ENCODE peak calls at places on chromosomes 3 and 15, in five cellular contexts. H, N, Q, Y and E are unnamed samples.
A peak's percentile ranks its signal among the peaks of the same experiment; 100 is the strongest.

GRCh38 chr3:1235526-1236120 is 142.8 kb downstream of the CNTN6 start:
- DNase-seq in H (no peak), N (no peak), Q (no peak), Y (no peak), E (no peak)

GRCh38 chr3:64533565-64534317 is 154.1 kb downstream of the ADAMTS9 start:
- DNase-seq in Y (peak; percentile 83), H (peak; percentile 87), Q (peak; percentile 70), N (peak; percentile 85), E (no peak)

GRCh38 chr3:58683001-58683845 is 16.6 kb upstream of the FAM3D start:
- DNase-seq in Y (no peak), Q (no peak), H (no peak), N (no peak), E (no peak)

GRCh38 chr3:159814161-159814560 is 174.5 kb upstream of the IL12A start:
- DNase-seq in Q (no peak), H (no peak), N (no peak), Y (no peak), E (no peak)

GRCh38 chr15:78242128-78242527 is 7.8 kb upstream of the ACSBG1 start:
- DNase-seq in N (no peak), Q (peak; percentile 24), H (no peak), Y (no peak), E (no peak)

GRCh38 chr3:193982258-193982659 is 153.7 kb upstream of the HES1 start:
- DNase-seq in Y (peak; percentile 66), Q (no peak), H (peak; percentile 75), N (peak; percentile 82), E (no peak)

GRCh38 chr3:128971421-128971820 is 22.5 kb downstream of the CFAP92 start:
- DNase-seq in Y (no peak), N (peak; percentile 49), H (no peak), Q (no peak), E (no peak)

GRCh38 chr3:186241910-186242821 is 119.9 kb downstream of the DGKG start:
- DNase-seq in Y (peak; percentile 85), Q (peak; percentile 43), N (peak; percentile 74), H (peak; percentile 88), E (peak; percentile 56)

GRCh38 chr3:144128117-144128892 is 156.7 kb downstream of the DIPK2A start:
- DNase-seq in Q (no peak), N (no peak), H (no peak), Y (no peak), E (no peak)

GRCh38 chr3:111112913-111113312 is 41.3 kb downstream of the NECTIN3 start:
- DNase-seq in Y (no peak), Q (no peak), N (no peak), H (no peak), E (no peak)

GRCh38 chr3:18740631-18741583 is 315.8 kb upstream of the SATB1 start:
- DNase-seq in H (no peak), Y (no peak), Q (peak; percentile 43), N (no peak), E (peak; percentile 79)

GRCh38 chr3:196756738-196757137 is 17.1 kb downstream of the PAK2 start:
- DNase-seq in H (no peak), N (no peak), Y (no peak), Q (no peak), E (no peak)

GRCh38 chr3:196749125-196749524 is 9.5 kb downstream of the PAK2 start:
- DNase-seq in Y (no peak), H (no peak), Q (no peak), N (no peak), E (no peak)

GRCh38 chr3:196757876-196758739 is 18.5 kb downstream of the PAK2 start:
- DNase-seq in H (no peak), Q (no peak), Y (no peak), N (no peak), E (no peak)

GRCh38 chr3:196754215-196754937 is 14.7 kb downstream of the PAK2 start:
- DNase-seq in Q (no peak), H (no peak), N (no peak), Y (no peak), E (no peak)

DNA sequence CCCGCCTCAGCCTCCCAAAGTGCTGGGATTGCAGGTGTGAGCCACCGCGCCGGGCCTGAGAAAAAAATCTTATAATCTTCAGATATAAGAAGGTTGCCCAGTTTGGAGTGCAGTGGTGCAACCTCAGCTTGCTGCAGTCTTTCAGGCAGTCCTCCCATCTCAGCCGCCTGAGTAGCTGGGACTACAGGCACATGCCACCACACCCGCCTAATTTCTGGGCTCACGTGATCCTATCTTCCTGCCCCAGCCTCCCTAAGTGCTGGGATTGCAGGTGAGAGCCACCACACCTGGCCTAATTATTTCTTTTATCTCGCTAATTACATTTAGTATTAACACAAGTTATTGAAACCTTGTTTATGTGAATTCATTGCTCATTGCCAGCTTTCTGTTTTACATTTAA is 13.5 kb downstream of the PAK2 start:
- DNase-seq in H (no peak), Q (no peak), N (no peak), Y (no peak), E (no peak)
- H3K9me3 ChIP-seq in H (no peaks in the 10 kb centered on the region), Q (peaks cover 25% of the 10 kb centered on the region), N (peaks cover 15% of the 10 kb centered on the region), Y (peaks cover 11% of the 10 kb centered on the region), E (peaks cover 12% of the 10 kb centered on the region)

GRCh38 chr3:78887029-78887428 is 880.8 kb downstream of the ROBO1 start:
- DNase-seq in H (no peak), Q (no peak), Y (no peak), N (no peak), E (no peak)
- H3K4me3 ChIP-seq in H (no peak overlapping the region), Q (no peak overlapping the region), Y (no peak overlapping the region), N (no peak overlapping the region), E (no peak overlapping the region)

GRCh38 chr15:74889390-74889881 is 406 bp upstream of the MPI start:
- DNase-seq in Y (peak; percentile 59), Q (no peak), N (peak; percentile 57), H (peak; percentile 73), E (no peak)

GRCh38 chr15:74892313-74892712 is 2.5 kb downstream of the MPI start:
- DNase-seq in H (no peak), Y (no peak), N (no peak), Q (no peak), E (peak; percentile 13)

GRCh38 chr15:74889882-74890768 is at the start of gene MPI:
- DNase-seq in H (peak; percentile 94), Q (peak; percentile 83), Y (peak; percentile 92), N (peak; percentile 88), E (peak; percentile 82)

GRCh38 chr15:74892931-74893330 is 3.1 kb downstream of the MPI start:
- DNase-seq in H (no peak), Q (no peak), N (no peak), Y (no peak), E (no peak)

GRCh38 chr15:74891469-74891868 is 1.6 kb downstream of the MPI start:
- DNase-seq in Y (no peak), Q (no peak), N (no peak), H (no peak), E (no peak)
- H3K27ac ChIP-seq in Y (no peak overlapping the region), Q (no peak overlapping the region), N (peak overlapping the region; percentile 93), H (no peak overlapping the region), E (no peak overlapping the region)

GRCh38 chr3:197748597-197749314 is 927 bp upstream of the FYTTD1 start:
- DNase-seq in N (no peak), Y (no peak), H (no peak), Q (no peak), E (no peak)

GRCh38 chr3:197749315-197749600 is 425 bp upstream of the FYTTD1 start:
- DNase-seq in Y (no peak), H (no peak), N (no peak), Q (peak; percentile 79), E (no peak)

GRCh38 chr3:197750863-197751737 is 1.4 kb downstream of the FYTTD1 start:
- DNase-seq in Q (peak; percentile 57), N (peak; percentile 70), H (peak; percentile 73), Y (peak; percentile 69), E (peak; percentile 49)

GRCh38 chr3:197749601-197750395 is at the start of gene FYTTD1:
- DNase-seq in N (peak; percentile 93), Y (peak; percentile 95), Q (peak; percentile 77), H (peak; percentile 96), E (peak; percentile 90)

GRCh38 chr3:197750396-197750831 is 731 bp downstream of the FYTTD1 start:
- DNase-seq in H (peak; percentile 85), Y (peak; percentile 86), N (peak; percentile 70), Q (peak; percentile 64), E (peak; percentile 74)
- H3K9me3 ChIP-seq in H (no peaks in the 10 kb centered on the region), Y (no peaks in the 10 kb centered on the region), N (no peaks in the 10 kb centered on the region), Q (no peaks in the 10 kb centered on the region), E (no peaks in the 10 kb centered on the region)